ENCODE peak calls at places on chromosomes 11 and 22, in four cellular contexts. R is pancreas, S is tibial nerve, Y is esophagus squamous epithelium. G is an unnamed sample.
A peak's percentile ranks its signal among the peaks of the same experiment; 100 is the strongest.

GRCh38 chr11:69892237-69892985 is 73.2 kb upstream of the FGF3 start:
- DNase-seq in S (no peak), Y (no peak), R (no peak), G (peak; percentile 34)

GRCh38 chr22:20305894-20306645 is 13.8 kb downstream of the DGCR6L start:
- DNase-seq in R (peak; percentile 27), S (no peak), Y (no peak), G (peak; percentile 69)

GRCh38 chr11:7143908-7144307 is 55.1 kb downstream of the RBMXL2 start:
- DNase-seq in Y (no peak), R (no peak), S (no peak), G (no peak)

GRCh38 chr11:14700593-14700992 is 57.0 kb downstream of the PDE3B start:
- DNase-seq in S (no peak), R (no peak), Y (no peak), G (no peak)

GRCh38 chr11:124788521-124788920 is 11.7 kb downstream of the MSANTD2 start:
- DNase-seq in R (no peak), S (no peak), Y (no peak), G (no peak)

GRCh38 chr22:42269407-42270177 is 861 bp downstream of the TCF20 start:
- DNase-seq in S (no peak), Y (no peak), R (peak; percentile 88), G (peak; percentile 74)

GRCh38 chr22:26890870-26891269 is 233.5 kb downstream of the MIAT start:
- DNase-seq in R (peak; percentile 37), Y (no peak), S (no peak), G (no peak)

GRCh38 chr11:112058103-112058502 is 15.7 kb downstream of the PIH1D2 start:
- DNase-seq in S (no peak), R (no peak), Y (no peak), G (no peak)

GRCh38 chr11:64245797-64246623 is 733 bp downstream of the PPP1R14B start:
- DNase-seq in S (peak; percentile 58), Y (no peak), R (peak; percentile 84), G (peak; percentile 83)

GRCh38 chr11:15920856-15921629 is 435.3 kb downstream of the SOX6 start:
- DNase-seq in Y (no peak), R (no peak), S (no peak), G (no peak)

GRCh38 chr22:37501610-37502341 is 15.6 kb upstream of the MFNG start:
- DNase-seq in R (peak; percentile 78), S (peak; percentile 46), Y (no peak), G (no peak)

GRCh38 chr11:32706985-32707736 is 87.3 kb downstream of the CCDC73 start:
- DNase-seq in R (no peak), Y (no peak), S (no peak), G (no peak)

GRCh38 chr22:46267431-46268279 is at the start of gene TTC38:
- DNase-seq in Y (no peak), R (peak; percentile 96), S (peak; percentile 85), G (peak; percentile 96)

GRCh38 chr22:18156878-18157713 is 7.1 kb downstream of the USP18 start:
- DNase-seq in S (peak; percentile 51), R (no peak), Y (no peak), G (no peak)

GRCh38 chr11:73135346-73136284 is 6.5 kb downstream of the FCHSD2 start:
- DNase-seq in S (no peak), R (no peak), Y (no peak), G (no peak)

GRCh38 chr11:36162282-36162825 is 126.9 kb downstream of the COMMD9 start:
- DNase-seq in R (no peak), S (no peak), Y (no peak), G (no peak)

GRCh38 chr11:15206791-15207190 is 92.1 kb downstream of the INSC start:
- DNase-seq in Y (no peak), S (no peak), R (no peak), G (no peak)

DNA sequence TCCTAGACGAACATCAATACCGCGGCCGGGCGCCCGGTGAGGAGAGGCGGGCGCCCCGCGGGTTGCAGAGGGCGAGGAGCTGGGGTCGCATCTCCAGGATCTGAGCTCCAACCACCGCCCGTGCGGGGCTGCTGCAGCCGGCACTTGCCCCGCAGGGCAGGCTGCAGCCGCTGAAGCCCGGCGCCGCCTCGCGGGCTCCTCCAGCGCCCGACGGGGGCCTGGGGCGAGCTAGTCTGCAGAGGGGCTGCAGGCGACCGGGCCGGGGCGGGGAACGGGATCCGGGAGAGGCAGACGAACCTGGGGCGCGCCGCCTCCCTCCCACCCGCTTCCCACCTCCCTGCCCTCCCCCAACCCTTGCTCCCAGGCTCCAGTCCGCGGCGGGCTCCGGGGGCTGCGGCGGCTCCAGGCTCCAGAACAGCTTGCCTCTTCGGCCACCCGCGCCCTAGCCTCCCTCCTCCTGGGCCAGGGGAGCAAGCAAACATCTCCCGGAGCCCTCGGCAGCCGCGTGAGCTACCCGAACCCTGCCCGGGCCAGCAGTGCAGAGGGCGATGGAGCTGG is 858 bp downstream of the TENM4 start:
- DNase-seq in Y (no peak), R (peak; percentile 74), S (no peak), G (peak; percentile 80)
- H3K27ac ChIP-seq in Y (peak overlapping the region; percentile 84), R (no peak overlapping the region), S (peak overlapping the region; percentile 74), G (no peak overlapping the region)

DNA sequence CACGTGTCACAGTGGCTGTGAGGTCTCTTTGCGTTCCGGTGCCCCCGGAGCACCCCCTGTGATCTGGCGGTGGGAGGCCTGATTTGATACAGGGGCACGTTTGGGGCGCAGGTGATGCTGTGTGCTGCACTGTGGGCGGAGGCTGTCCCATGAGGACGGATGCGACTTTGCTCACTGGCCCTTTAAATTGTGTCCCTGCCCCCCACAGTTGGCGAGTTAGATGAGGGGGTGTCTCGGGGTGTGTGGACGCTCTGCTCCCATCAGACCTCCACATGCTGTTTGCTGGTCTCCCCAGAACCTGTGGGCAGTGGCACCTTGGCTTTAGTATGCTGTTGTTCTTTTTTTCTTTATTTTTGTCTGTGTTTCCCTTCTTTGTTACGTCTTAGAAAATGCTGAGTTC is 5.2 kb downstream of the ZBED4 start:
- DNase-seq in Y (no peak), S (no peak), R (peak; percentile 27), G (no peak)
- H3K27ac ChIP-seq in Y (no peak overlapping the region), S (no peak overlapping the region), R (no peak overlapping the region), G (no peak overlapping the region)

GRCh38 chr11:61896665-61897386 is 5.5 kb upstream of the FADS3 start:
- DNase-seq in S (no peak), R (no peak), Y (no peak), G (no peak)
- H3K27ac ChIP-seq in S (peak overlapping the region; percentile 93), R (no peak overlapping the region), Y (no peak overlapping the region), G (no peak overlapping the region)

GRCh38 chr11:34155057-34155758 is 49.8 kb downstream of the NAT10 start:
- DNase-seq in S (no peak), R (no peak), Y (no peak), G (peak; percentile 58)
- H3K27ac ChIP-seq in S (no peak overlapping the region), R (no peak overlapping the region), Y (peak overlapping the region; percentile 31), G (no peak overlapping the region)

DNA sequence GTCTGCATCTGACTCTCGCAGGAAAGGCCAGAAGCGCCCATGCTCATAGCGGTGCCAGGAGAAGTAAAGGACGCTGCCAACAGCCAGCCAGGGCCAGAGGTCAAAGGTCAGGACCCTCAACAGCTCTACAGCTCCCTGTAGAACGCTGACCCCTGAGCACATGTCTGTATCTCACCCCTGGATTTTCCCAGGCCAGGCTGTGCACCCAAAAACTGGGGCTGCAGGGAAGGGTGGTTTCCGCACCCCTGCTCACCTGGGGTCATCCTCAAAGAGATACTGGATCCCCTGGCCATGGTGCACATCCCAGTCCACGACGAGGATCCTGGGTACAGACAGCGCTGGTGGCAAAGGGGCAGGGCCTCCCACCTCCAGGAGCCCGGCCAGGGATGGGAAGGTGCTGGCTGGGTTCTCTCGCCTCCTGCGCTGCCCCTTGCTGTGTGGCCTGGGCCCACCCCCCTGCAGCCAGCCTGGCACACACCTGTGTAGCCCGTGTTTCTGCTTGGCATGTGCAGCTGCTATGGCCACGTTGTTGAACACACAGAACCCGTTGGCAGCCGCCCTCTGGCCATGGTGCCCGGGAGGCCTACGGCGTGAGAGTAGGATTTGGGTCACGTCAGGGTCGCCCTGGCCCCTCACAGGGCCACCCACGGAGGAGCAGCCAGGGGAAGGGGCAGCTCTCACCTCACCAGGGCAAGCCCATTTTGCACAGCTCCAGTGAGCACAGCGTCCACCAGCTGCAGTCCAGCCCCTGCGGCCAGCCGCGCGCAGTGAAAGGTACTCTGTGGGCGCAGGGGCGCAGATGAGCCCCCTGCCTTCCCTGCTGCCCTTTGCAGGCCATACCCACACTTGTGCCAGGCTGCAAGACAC is 1.4 kb downstream of the HDAC10 start:
- DNase-seq in R (no peak), Y (no peak), S (no peak), G (no peak)
- H3K27ac ChIP-seq in R (no peak overlapping the region), Y (no peak overlapping the region), S (no peak overlapping the region), G (no peak overlapping the region)

GRCh38 chr11:12137005-12137690 is 26.8 kb downstream of the MICAL2 start:
- DNase-seq in S (no peak), R (no peak), Y (no peak), G (no peak)

GRCh38 chr11:12140186-12140938 is 30.0 kb downstream of the MICAL2 start:
- DNase-seq in Y (no peak), S (no peak), R (no peak), G (no peak)

GRCh38 chr11:12141283-12141682 is 30.9 kb downstream of the MICAL2 start:
- DNase-seq in R (no peak), Y (no peak), S (no peak), G (no peak)

GRCh38 chr11:12137938-12138731 is 27.7 kb downstream of the MICAL2 start:
- DNase-seq in S (no peak), Y (no peak), R (no peak), G (peak; percentile 27)

GRCh38 chr11:12139144-12139881 is 28.9 kb downstream of the MICAL2 start:
- DNase-seq in S (no peak), Y (no peak), R (no peak), G (no peak)
- H3K27ac ChIP-seq in S (peak overlapping the region; percentile 81), Y (peak overlapping the region; percentile 83), R (no peak overlapping the region), G (peak overlapping the region; percentile 69)

GRCh38 chr11:78188809-78189724 is at the start of gene USP35:
- DNase-seq in Y (no peak), R (peak; percentile 61), S (no peak), G (no peak)
- H3K27ac ChIP-seq in Y (peak within 1 kb of the TSS; percentile 95), R (peak within 1 kb of the TSS; percentile 28), S (peak within 1 kb of the TSS; percentile 83), G (peak within 1 kb of the TSS; percentile 76)

DNA sequence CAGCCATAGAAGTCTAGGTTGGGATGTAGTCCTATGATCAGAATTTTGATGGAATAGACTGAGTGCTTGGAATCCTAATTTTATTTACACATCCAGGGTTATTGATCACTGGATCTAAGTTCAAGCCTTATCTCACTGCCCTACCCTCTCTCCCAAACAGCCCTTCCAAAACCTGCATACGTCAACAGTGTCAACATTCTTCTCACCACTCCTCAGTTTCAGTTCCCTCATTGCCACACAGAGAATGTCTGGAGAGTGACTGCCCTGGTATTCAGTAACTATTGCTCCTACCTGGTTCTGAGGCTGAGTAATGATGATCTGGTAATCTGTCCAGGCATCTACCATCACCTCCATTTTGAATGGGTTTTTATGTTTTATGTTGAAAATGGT is 60.0 kb downstream of the GLYATL1 start:
- DNase-seq in R (no peak), S (no peak), Y (no peak), G (no peak)
- H3K27ac ChIP-seq in R (no peak overlapping the region), S (no peak overlapping the region), Y (no peak overlapping the region), G (no peak overlapping the region)